ENCODE peak calls at places on chromosome 2, in eight cellular contexts. U is IMR-90; J is HTR-8/SVneo; D is left ventricle myocardium inferior; S is K562; Z is osteocyte; T is activated CD8-positive, alpha-beta memory T cell treated with anti-CD3 and anti-CD28 coated beads, Interleukin-2, amount 50 U/mL, for 4 hours; M is left lobe of liver. K is an unnamed sample.
A peak's percentile ranks its signal among the peaks of the same experiment; 100 is the strongest.

GRCh38 chr2:222423186-222423585 is 1.2 kb upstream of the SGPP2 start:
- DNase-seq in D (no peak), U (no peak), S (no peak), T (no peak), J (no peak), Z (no peak), M (no peak), K (peak; percentile 39)

GRCh38 chr2:12721571-12722444 is 5.1 kb downstream of the TRIB2 start:
- DNase-seq in D (no peak), Z (no peak), T (no peak), S (no peak), U (peak; percentile 57), M (no peak), J (no peak), K (no peak)

GRCh38 chr2:232911712-232912277 is 41.7 kb downstream of the SNORC start:
- DNase-seq in S (no peak), M (no peak), D (no peak), U (no peak), T (no peak), J (no peak), Z (no peak), K (no peak)

GRCh38 chr2:133229974-133230373 is 338.3 kb downstream of the NCKAP5 start:
- DNase-seq in S (no peak), Z (no peak), U (no peak), J (no peak), D (no peak), M (no peak), T (no peak), K (no peak)

GRCh38 chr2:107669335-107669734 is 157.4 kb upstream of the RGPD4 start:
- DNase-seq in U (no peak), T (no peak), J (peak; percentile 2), D (no peak), S (peak; percentile 5), M (no peak), Z (no peak), K (no peak)

GRCh38 chr2:47644351-47644750 is 138.6 kb upstream of the MSH6 start:
- DNase-seq in D (no peak), Z (no peak), S (no peak), U (no peak), M (no peak), T (no peak), J (no peak), K (no peak)

GRCh38 chr2:2644040-2644439 is 313.0 kb upstream of the MYT1L start:
- DNase-seq in T (no peak), M (no peak), U (no peak), D (no peak), S (no peak), Z (no peak), J (no peak), K (no peak)

GRCh38 chr2:136162438-136162837 is 44.5 kb upstream of the CXCR4 start:
- DNase-seq in D (no peak), S (peak; percentile 18), T (no peak), M (no peak), U (no peak), J (no peak), Z (no peak), K (no peak)

GRCh38 chr2:232980683-232981082 is 32.4 kb downstream of the NGEF start:
- DNase-seq in T (no peak), Z (peak; percentile 69), D (no peak), S (no peak), J (no peak), M (peak; percentile 34), U (peak; percentile 19), K (no peak)

GRCh38 chr2:9777081-9777480 is 66.2 kb upstream of the TAF1B start:
- DNase-seq in J (no peak), Z (no peak), S (no peak), M (no peak), T (no peak), D (no peak), U (no peak), K (no peak)

GRCh38 chr2:133123393-133123792 is 444.9 kb downstream of the NCKAP5 start:
- DNase-seq in S (no peak), J (no peak), D (no peak), M (no peak), T (no peak), Z (no peak), U (no peak), K (no peak)

GRCh38 chr2:241068136-241068941 is 33.7 kb downstream of the MTERF4 start:
- DNase-seq in D (no peak), J (no peak), U (no peak), M (no peak), T (no peak), Z (peak; percentile 77), S (no peak), K (peak; percentile 83)

GRCh38 chr2:196233033-196233807 is 61.8 kb upstream of the STK17B start:
- DNase-seq in D (no peak), S (no peak), T (no peak), U (peak; percentile 85), M (no peak), Z (peak; percentile 86), J (peak; percentile 71), K (no peak)

GRCh38 chr2:225086915-225087314 is 44.6 kb upstream of the DOCK10 start:
- DNase-seq in S (no peak), Z (no peak), D (no peak), T (no peak), J (no peak), M (no peak), U (no peak), K (no peak)

GRCh38 chr2:181772334-181772733 is 92.0 kb upstream of the NEUROD1 start:
- DNase-seq in U (no peak), T (no peak), D (no peak), J (no peak), Z (no peak), M (no peak), S (no peak), K (no peak)

GRCh38 chr2:130261970-130262760 is 63.9 kb upstream of the TUBA3E start:
- DNase-seq in U (peak; percentile 6), D (no peak), J (no peak), M (peak; percentile 35), T (no peak), S (no peak), Z (no peak), K (no peak)